ENCODE peak calls at places on chromosome 14, in five cellular contexts. O is mesenchymal stem cell; L is GM04504; F is effector memory CD4-positive, alpha-beta T cell; V is A172. C is an unnamed sample.

GRCh38 chr14:92734618-92735017 is 13.8 kb downstream of the LGMN start:
- DNase-seq in O (no peak), L (no peak), F (no peak), V (no peak), C (no peak)

GRCh38 chr14:32702571-32702970 is 236.1 kb upstream of the NPAS3 start:
- DNase-seq in O (peak), L (no peak), F (peak), V (no peak), C (no peak)

GRCh38 chr14:90839024-90839888 is 23.0 kb upstream of the TTC7B start:
- DNase-seq in O (peak), L (no peak), F (no peak), V (peak), C (no peak)

GRCh38 chr14:101506211-101506920 is 54.9 kb upstream of the DIO3 start:
- DNase-seq in O (no peak), L (no peak), F (no peak), V (no peak), C (no peak)

GRCh38 chr14:54529811-54530210 is 20.1 kb downstream of the CGRRF1 start:
- DNase-seq in O (peak), L (no peak), F (no peak), V (peak), C (no peak)

GRCh38 chr14:50397461-50398196 is 948 bp upstream of the CDKL1 start:
- DNase-seq in O (no peak), L (no peak), F (no peak), V (peak), C (no peak)

GRCh38 chr14:65150891-65151290 is 48.6 kb upstream of the MAX start:
- DNase-seq in O (no peak), L (no peak), F (no peak), V (no peak), C (no peak)

GRCh38 chr14:100755649-100756048 is 29.0 kb downstream of the DLK1 start:
- DNase-seq in O (peak), L (no peak), F (no peak), V (peak), C (no peak)

GRCh38 chr14:51302319-51303030 is 62.4 kb downstream of the TMX1 start:
- DNase-seq in O (peak), L (no peak), F (no peak), V (peak), C (no peak)

GRCh38 chr14:69316449-69317391 is 56.8 kb downstream of the GALNT16 start:
- DNase-seq in O (peak), L (peak), F (no peak), V (peak), C (no peak)

GRCh38 chr14:52325126-52325525 is 11.0 kb downstream of the PTGER2 start:
- DNase-seq in O (peak), L (no peak), F (no peak), V (no peak), C (no peak)

GRCh38 chr14:31411218-31411727 is 9.1 kb downstream of the HEATR5A start:
- DNase-seq in O (peak), L (no peak), F (no peak), V (no peak), C (no peak)

GRCh38 chr14:75205586-75205985 is 29.2 kb upstream of the TMED10 start:
- DNase-seq in O (peak), L (peak), F (no peak), V (no peak), C (no peak)

GRCh38 chr14:73814158-73814557 is 37.5 kb upstream of the PTGR2 start:
- DNase-seq in O (no peak), L (no peak), F (no peak), V (no peak), C (no peak)

GRCh38 chr14:75132374-75133086 is 5.7 kb upstream of the NEK9 start:
- DNase-seq in O (peak), L (peak), F (no peak), V (peak), C (peak)

GRCh38 chr14:35161231-35161630 is 38.9 kb downstream of the PRORP start:
- DNase-seq in O (peak), L (no peak), F (no peak), V (no peak), C (no peak)

GRCh38 chr14:35341454-35342159 is 49.4 kb downstream of the PSMA6 start:
- DNase-seq in O (peak), L (peak), F (peak), V (peak), C (peak)

GRCh38 chr14:95196826-95197497 is 39.6 kb upstream of the DICER1 start:
- DNase-seq in O (no peak), L (no peak), F (no peak), V (no peak), C (no peak)

GRCh38 chr14:61470261-61470953 is 149.0 kb downstream of the PRKCH start:
- DNase-seq in O (peak), L (peak), F (no peak), V (peak), C (no peak)

GRCh38 chr14:24058260-24058950 is 6.6 kb downstream of the CARMIL3 start:
- DNase-seq in O (peak), L (peak), F (no peak), V (peak), C (peak)

GRCh38 chr14:51954657-51955056 is 34.7 kb upstream of the RTRAF start:
- DNase-seq in O (no peak), L (no peak), F (no peak), V (no peak), C (peak)

GRCh38 chr14:55814873-55815272 is 234.9 kb downstream of the KTN1 start:
- DNase-seq in O (no peak), L (no peak), F (no peak), V (no peak), C (no peak)

GRCh38 chr14:80787876-80788275 is 153.7 kb downstream of the CEP128 start:
- DNase-seq in O (no peak), L (peak), F (no peak), V (no peak), C (no peak)

GRCh38 chr14:83196235-83196634 is 1662.6 kb upstream of the SEL1L start:
- DNase-seq in O (no peak), L (no peak), F (no peak), V (no peak), C (no peak)

GRCh38 chr14:77025744-77026165 is 2.8 kb downstream of the IRF2BPL start:
- DNase-seq in O (no peak), L (no peak), F (no peak), V (no peak), C (no peak)

GRCh38 chr14:21940887-21941855 is 267.6 kb upstream of the OR4E1 start:
- DNase-seq in O (peak), L (no peak), F (peak), V (no peak), C (no peak)

GRCh38 chr14:85528882-85529585 is 910 bp upstream of the FLRT2 start:
- DNase-seq in O (peak), L (peak), F (no peak), V (peak), C (no peak)

C was measured in NCI-H774.